ENCODE peak calls at places on chromosomes 3 and 15, in six cellular contexts. Y is stomach, N is GM23338, R is A549, P is OCI-LY7, H is WERI-Rb-1. W is an unnamed sample.

GRCh38 chr3:52532838-52533622 is 627 bp downstream of the NT5DC2 start:
- DNase-seq in Y (peak), N (peak), R (no peak), P (peak), H (no peak), W (peak)

GRCh38 chr15:65856821-65857455 is 12.4 kb upstream of the RAB11A start:
- DNase-seq in Y (peak), N (peak), R (peak), P (peak), H (peak), W (peak)

GRCh38 chr3:32973982-32974381 is 22.5 kb downstream of the CCR4 start:
- DNase-seq in Y (no peak), N (no peak), R (no peak), P (no peak), H (no peak), W (peak)

GRCh38 chr3:181868576-181868975 is 156.9 kb downstream of the SOX2 start:
- DNase-seq in Y (no peak), N (no peak), R (no peak), P (peak), H (no peak), W (no peak)

GRCh38 chr3:133991209-133991608 is 38.5 kb downstream of the SLCO2A1 start:
- DNase-seq in Y (no peak), N (no peak), R (no peak), P (no peak), H (no peak), W (no peak)

GRCh38 chr15:44879066-44879465 is 77.4 kb upstream of the TERB2 start:
- DNase-seq in Y (no peak), N (no peak), R (no peak), P (no peak), H (no peak), W (no peak)

GRCh38 chr15:51232581-51232980 is 105.8 kb downstream of the CYP19A1 start:
- DNase-seq in Y (no peak), N (no peak), R (no peak), P (no peak), H (no peak), W (no peak)

GRCh38 chr3:53821631-53822068 is 24.6 kb downstream of the CHDH start:
- DNase-seq in Y (peak), N (no peak), R (no peak), P (no peak), H (no peak), W (peak)

GRCh38 chr3:142028174-142028833 is 121.0 kb downstream of the TFDP2 start:
- DNase-seq in Y (no peak), N (peak), R (peak), P (peak), H (no peak), W (peak)

GRCh38 chr15:31390777-31391486 is 64.3 kb downstream of the KLF13 start:
- DNase-seq in Y (no peak), N (no peak), R (no peak), P (no peak), H (no peak), W (peak)

GRCh38 chr3:9898467-9899229 is 4.0 kb upstream of the IL17RE start:
- DNase-seq in Y (peak), N (no peak), R (no peak), P (no peak), H (no peak), W (no peak)

GRCh38 chr15:31325976-31326728 is 483 bp upstream of the KLF13 start:
- DNase-seq in Y (peak), N (peak), R (peak), P (peak), H (peak), W (peak)

GRCh38 chr3:154195620-154196366 is 74.6 kb downstream of the ARHGEF26 start:
- DNase-seq in Y (no peak), N (peak), R (no peak), P (no peak), H (no peak), W (no peak)

GRCh38 chr3:190017575-190018288 is 103.0 kb downstream of the P3H2 start:
- DNase-seq in Y (peak), N (peak), R (peak), P (no peak), H (peak), W (no peak)

GRCh38 chr3:190016966-190017365 is 103.7 kb downstream of the P3H2 start:
- DNase-seq in Y (no peak), N (no peak), R (no peak), P (no peak), H (no peak), W (no peak)

GRCh38 chr3:190019020-190019419 is 101.7 kb downstream of the P3H2 start:
- DNase-seq in Y (no peak), N (no peak), R (no peak), P (no peak), H (no peak), W (no peak)

GRCh38 chr3:190018460-190018859 is 102.2 kb downstream of the P3H2 start:
- DNase-seq in Y (no peak), N (no peak), R (no peak), P (no peak), H (no peak), W (no peak)

GRCh38 chr3:190019840-190020239 is 100.9 kb downstream of the P3H2 start:
- DNase-seq in Y (no peak), N (no peak), R (no peak), P (no peak), H (no peak), W (no peak)
- TF ChIP-seq CTCF in Y (no peak), N (no peak), R (no peak), P (no peak), H (no peak), W (no peak)

DNA sequence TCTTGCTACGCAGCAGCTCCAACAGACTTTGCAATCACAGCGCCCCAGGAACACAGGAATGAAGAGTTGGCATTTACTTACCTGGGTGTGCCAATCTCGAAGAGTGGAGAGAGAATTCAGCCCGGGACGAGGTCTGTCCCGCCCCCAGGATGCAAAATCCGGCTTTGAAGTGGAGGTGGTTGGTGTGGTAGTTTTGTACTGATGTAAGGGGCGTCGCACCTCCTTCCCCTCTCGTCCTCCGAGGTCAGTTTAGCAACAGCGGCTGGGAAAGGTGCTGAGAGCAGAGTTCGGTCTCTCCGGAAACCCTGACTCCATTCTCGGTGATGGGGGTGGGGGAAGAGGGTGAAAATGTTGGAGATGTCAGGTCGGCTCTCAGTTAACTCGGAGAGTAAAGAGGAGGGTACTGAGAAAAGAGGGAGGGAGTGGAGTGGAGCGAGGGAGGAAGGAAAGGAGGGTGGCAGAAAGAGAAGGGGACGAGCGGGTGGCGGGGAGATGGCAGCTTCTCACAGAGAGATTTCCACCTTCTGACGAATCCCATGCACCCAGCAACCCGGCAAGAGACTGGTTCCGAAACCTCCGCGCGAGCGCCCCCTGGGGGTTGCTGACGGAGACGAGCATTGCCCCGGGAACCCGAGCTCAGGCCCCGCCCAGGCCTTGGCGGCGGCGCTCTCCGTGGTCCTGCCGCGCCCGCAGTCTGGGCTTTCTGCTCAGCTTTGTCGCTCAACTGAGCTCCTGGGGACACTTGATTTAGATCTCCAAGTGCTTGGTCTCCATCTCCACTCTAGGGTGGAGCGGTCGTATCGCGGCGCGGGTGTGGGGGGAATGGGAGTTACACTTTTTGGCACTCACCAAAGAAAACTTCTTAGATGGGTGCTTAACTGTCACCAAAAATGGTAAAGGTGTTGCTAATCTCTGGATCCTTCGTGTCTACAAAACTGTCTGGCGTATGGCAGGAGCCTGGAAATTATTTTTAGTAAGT is at the start of gene CPNE4:
- DNase-seq in Y (peak), N (peak), R (peak), P (peak), H (peak), W (peak)
- TF ChIP-seq CTCF in Y (no peak), N (peak), R (peak), P (peak), H (peak), W (peak)

GRCh38 chr15:68691667-68692066 is 112.9 kb downstream of the CORO2B start:
- DNase-seq in Y (peak), N (no peak), R (no peak), P (no peak), H (no peak), W (no peak)
- TF ChIP-seq CTCF in Y (no peak), N (no peak), R (no peak), P (no peak), H (no peak), W (no peak)

GRCh38 chr15:90710436-90710835 is 6.7 kb upstream of the BLM start:
- DNase-seq in Y (no peak), N (peak), R (peak), P (no peak), H (no peak), W (no peak)
- TF ChIP-seq CTCF in Y (no peak), N (no peak), R (no peak), P (no peak), H (no peak), W (no peak)

DNA sequence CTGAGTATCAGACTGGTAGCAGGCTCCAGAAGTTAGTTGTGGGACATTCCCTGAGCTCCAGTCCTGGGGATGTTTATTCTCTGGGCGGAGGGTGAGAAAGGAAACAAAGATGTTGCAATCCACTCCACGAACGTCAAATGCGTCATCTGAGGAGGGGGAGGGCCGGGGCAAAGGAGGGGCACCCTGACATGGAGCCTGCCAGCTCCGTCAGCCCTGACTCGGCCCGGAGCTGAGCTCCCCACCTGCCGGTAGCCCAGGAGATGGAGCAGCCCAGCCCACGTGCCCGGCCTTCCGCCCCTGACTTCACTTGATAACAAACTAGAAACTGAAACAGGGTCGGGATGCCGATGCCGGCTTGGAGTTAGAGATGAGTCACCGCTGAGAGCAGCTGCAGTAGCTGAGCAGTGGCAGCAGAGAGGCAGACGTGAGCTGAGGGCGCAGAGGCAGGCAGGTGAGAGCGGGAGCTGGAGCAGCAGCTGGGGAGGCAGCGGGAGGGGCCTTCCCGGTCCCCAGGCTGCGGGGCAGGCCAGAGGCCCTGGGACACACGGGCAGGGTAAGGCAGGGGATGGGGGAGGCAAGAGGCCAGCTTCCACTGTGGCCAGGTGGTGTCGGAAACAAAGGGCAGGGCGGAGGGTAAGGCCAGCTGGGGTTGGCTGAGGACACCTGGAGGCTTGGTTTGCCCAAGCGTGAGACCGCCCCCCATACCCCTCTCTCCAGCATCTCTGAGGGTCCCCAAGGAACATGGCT is at the start of gene ISG20:
- DNase-seq in Y (peak), N (peak), R (peak), P (peak), H (peak), W (peak)
- TF ChIP-seq CTCF in Y (peak), N (no peak), R (peak), P (peak), H (peak), W (no peak)

DNA sequence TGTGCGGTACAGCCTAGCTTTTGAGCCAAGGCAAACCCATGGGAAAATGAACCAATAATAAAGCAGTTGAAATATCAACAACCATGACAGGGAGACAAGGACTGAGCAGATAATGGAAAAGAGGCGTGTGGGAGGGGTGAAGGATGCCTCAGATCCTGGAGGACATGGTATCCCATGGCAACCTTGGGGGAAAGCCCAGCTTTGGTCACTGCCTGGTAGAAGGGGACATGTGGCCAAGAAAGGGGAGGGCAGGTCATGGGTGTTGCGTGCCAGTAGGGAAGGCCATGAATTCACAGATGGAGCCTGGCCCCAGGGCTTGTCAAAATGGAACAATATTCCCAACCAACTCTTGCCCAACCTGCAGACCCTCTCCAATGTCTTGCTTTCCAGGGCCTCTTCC is 140.5 kb upstream of the SMAD3 start:
- DNase-seq in Y (no peak), N (no peak), R (no peak), P (no peak), H (no peak), W (no peak)
- TF ChIP-seq CTCF in Y (no peak), N (no peak), R (no peak), P (no peak), H (no peak), W (no peak)

DNA sequence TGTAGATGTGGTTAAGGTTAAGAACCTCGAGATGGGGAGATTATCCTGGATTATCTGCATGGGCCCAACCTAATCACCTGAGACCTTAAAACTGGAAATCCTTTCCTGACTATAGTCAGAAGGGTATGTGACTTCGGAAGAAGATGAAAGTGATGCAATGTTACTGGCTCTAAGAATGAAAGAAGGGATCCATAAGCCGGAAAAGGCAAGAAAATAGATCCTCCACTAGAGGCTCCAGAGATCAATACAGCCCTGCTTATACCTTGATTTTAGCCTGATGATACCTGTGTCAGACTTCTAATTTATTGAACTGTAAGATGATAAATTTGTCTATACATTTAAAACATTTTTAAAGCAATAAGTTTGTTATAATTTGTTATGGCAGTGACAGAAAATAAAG is 21.5 kb upstream of the GASK1A start:
- DNase-seq in Y (no peak), N (peak), R (no peak), P (no peak), H (peak), W (no peak)
- TF ChIP-seq CTCF in Y (no peak), N (peak), R (no peak), P (no peak), H (peak), W (no peak)

DNA sequence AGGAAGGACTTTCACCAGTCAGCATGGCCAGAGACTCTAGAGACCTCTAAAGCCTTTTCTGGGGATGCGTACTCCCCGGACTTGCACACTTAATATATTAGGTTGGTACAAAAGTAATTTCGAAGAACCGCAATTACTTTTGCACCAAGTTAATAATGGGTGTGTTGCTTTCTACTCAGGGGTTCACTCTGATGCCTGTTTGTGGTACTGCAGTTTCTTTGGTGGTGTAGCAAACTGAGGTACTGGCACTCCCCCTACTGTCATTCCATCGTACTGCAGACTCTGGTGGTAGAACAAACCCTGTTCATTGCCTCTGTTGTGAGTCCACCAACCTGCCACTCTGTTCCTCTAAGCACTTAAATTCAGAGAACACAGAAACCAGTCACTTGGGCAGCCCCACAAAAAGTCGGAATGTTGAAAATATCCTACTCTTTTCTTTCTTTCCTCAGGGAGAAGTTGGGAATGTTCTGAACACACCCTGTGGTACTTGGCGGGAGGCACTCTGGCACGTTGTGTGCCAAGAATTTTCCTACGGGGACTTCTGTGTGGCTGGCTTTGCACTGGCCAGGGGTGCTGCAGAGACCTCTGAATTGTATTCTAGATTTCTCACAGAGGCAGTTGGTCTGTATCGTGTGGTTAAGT is 46.3 kb downstream of the GABRG3 start:
- DNase-seq in Y (peak), N (peak), R (peak), P (peak), H (peak), W (peak)
- TF ChIP-seq CTCF in Y (peak), N (peak), R (peak), P (peak), H (peak), W (peak)

GRCh38 chr3:194486540-194487288 is at the start of gene ATP13A3:
- DNase-seq in Y (peak), N (peak), R (peak), P (peak), H (peak), W (peak)
- TF ChIP-seq CTCF in Y (no peak), N (no peak), R (no peak), P (no peak), H (no peak), W (no peak)

W was measured in GM20000.